ENCODE peak calls at places on chromosomes 4 and X, in nine cellular contexts. One of them, this sample, is unnamed.

GRCh38 chr4:168183717-168184571 is 91.6 kb downstream of the ANXA10 start:
- DNase-seq in effector CD4-positive, alpha-beta T cell: no peak
- DNase-seq in endothelial cell of umbilical vein: peak
- DNase-seq in immature natural killer cell: no peak
- DNase-seq in ACHN: peak
- DNase-seq in NCI-H1694: no peak
- DNase-seq in T1000: no peak
- DNase-seq in SK-MEL-5: peak
- DNase-seq in esophagus squamous epithelium: no peak
- DNase-seq in this sample: peak

GRCh38 chr4:39495446-39496208 is 31.6 kb downstream of the UGDH start:
- DNase-seq in effector CD4-positive, alpha-beta T cell: no peak
- DNase-seq in endothelial cell of umbilical vein: no peak
- DNase-seq in immature natural killer cell: no peak
- DNase-seq in ACHN: no peak
- DNase-seq in NCI-H1694: no peak
- DNase-seq in T1000: no peak
- DNase-seq in SK-MEL-5: no peak
- DNase-seq in esophagus squamous epithelium: no peak
- DNase-seq in this sample: no peak

GRCh38 chr4:141121768-141122415 is 11.4 kb downstream of the RNF150 start:
- DNase-seq in effector CD4-positive, alpha-beta T cell: no peak
- DNase-seq in endothelial cell of umbilical vein: no peak
- DNase-seq in immature natural killer cell: no peak
- DNase-seq in ACHN: no peak
- DNase-seq in NCI-H1694: no peak
- DNase-seq in T1000: no peak
- DNase-seq in SK-MEL-5: no peak
- DNase-seq in esophagus squamous epithelium: no peak
- DNase-seq in this sample: no peak

GRCh38 chr4:4869380-4869723 is 9.9 kb downstream of the MSX1 start:
- DNase-seq in effector CD4-positive, alpha-beta T cell: no peak
- DNase-seq in endothelial cell of umbilical vein: no peak
- DNase-seq in immature natural killer cell: no peak
- DNase-seq in ACHN: no peak
- DNase-seq in NCI-H1694: no peak
- DNase-seq in T1000: no peak
- DNase-seq in SK-MEL-5: no peak
- DNase-seq in esophagus squamous epithelium: no peak
- DNase-seq in this sample: no peak

GRCh38 chr4:128516568-128516967 is 229.0 kb upstream of the PGRMC2 start:
- DNase-seq in effector CD4-positive, alpha-beta T cell: no peak
- DNase-seq in endothelial cell of umbilical vein: peak
- DNase-seq in immature natural killer cell: no peak
- DNase-seq in ACHN: no peak
- DNase-seq in NCI-H1694: no peak
- DNase-seq in T1000: no peak
- DNase-seq in SK-MEL-5: no peak
- DNase-seq in esophagus squamous epithelium: no peak
- DNase-seq in this sample: no peak

GRCh38 chr4:107243141-107243779 is 207.1 kb upstream of the DKK2 start:
- DNase-seq in effector CD4-positive, alpha-beta T cell: no peak
- DNase-seq in endothelial cell of umbilical vein: no peak
- DNase-seq in immature natural killer cell: no peak
- DNase-seq in ACHN: no peak
- DNase-seq in NCI-H1694: no peak
- DNase-seq in T1000: peak
- DNase-seq in SK-MEL-5: no peak
- DNase-seq in esophagus squamous epithelium: no peak
- DNase-seq in this sample: no peak

GRCh38 chr4:153639556-153640475 is 44.3 kb upstream of the TLR2 start:
- DNase-seq in effector CD4-positive, alpha-beta T cell: no peak
- DNase-seq in endothelial cell of umbilical vein: no peak
- DNase-seq in immature natural killer cell: no peak
- DNase-seq in ACHN: no peak
- DNase-seq in NCI-H1694: no peak
- DNase-seq in T1000: no peak
- DNase-seq in SK-MEL-5: no peak
- DNase-seq in esophagus squamous epithelium: no peak
- DNase-seq in this sample: no peak

GRCh38 chrX:2642791-2643190 is 48.3 kb upstream of the CD99 start:
- DNase-seq in effector CD4-positive, alpha-beta T cell: no peak
- DNase-seq in endothelial cell of umbilical vein: no peak
- DNase-seq in immature natural killer cell: no peak
- DNase-seq in ACHN: no peak
- DNase-seq in NCI-H1694: no peak
- DNase-seq in T1000: no peak
- DNase-seq in SK-MEL-5: no peak
- DNase-seq in esophagus squamous epithelium: no peak
- DNase-seq in this sample: no peak

GRCh38 chrX:2629316-2630168 is 61.6 kb upstream of the CD99 start:
- DNase-seq in effector CD4-positive, alpha-beta T cell: peak
- DNase-seq in endothelial cell of umbilical vein: no peak
- DNase-seq in immature natural killer cell: no peak
- DNase-seq in ACHN: no peak
- DNase-seq in NCI-H1694: no peak
- DNase-seq in T1000: no peak
- DNase-seq in SK-MEL-5: no peak
- DNase-seq in esophagus squamous epithelium: no peak
- DNase-seq in this sample: no peak

GRCh38 chr4:184293552-184293951 is 75.9 kb upstream of the ENPP6 start:
- DNase-seq in effector CD4-positive, alpha-beta T cell: no peak
- DNase-seq in endothelial cell of umbilical vein: peak
- DNase-seq in immature natural killer cell: no peak
- DNase-seq in ACHN: no peak
- DNase-seq in NCI-H1694: no peak
- DNase-seq in T1000: no peak
- DNase-seq in SK-MEL-5: no peak
- DNase-seq in esophagus squamous epithelium: no peak
- DNase-seq in this sample: peak

GRCh38 chr4:107147864-107148263 is 111.8 kb upstream of the DKK2 start:
- DNase-seq in effector CD4-positive, alpha-beta T cell: no peak
- DNase-seq in endothelial cell of umbilical vein: no peak
- DNase-seq in immature natural killer cell: no peak
- DNase-seq in ACHN: no peak
- DNase-seq in NCI-H1694: no peak
- DNase-seq in T1000: no peak
- DNase-seq in SK-MEL-5: peak
- DNase-seq in esophagus squamous epithelium: no peak
- DNase-seq in this sample: no peak

GRCh38 chrX:73214366-73215094 is at the start of gene NAP1L2:
- DNase-seq in effector CD4-positive, alpha-beta T cell: peak
- DNase-seq in endothelial cell of umbilical vein: peak
- DNase-seq in immature natural killer cell: peak
- DNase-seq in ACHN: no peak
- DNase-seq in NCI-H1694: no peak
- DNase-seq in T1000: peak
- DNase-seq in SK-MEL-5: peak
- DNase-seq in esophagus squamous epithelium: no peak
- DNase-seq in this sample: peak

GRCh38 chr4:101282076-101282844 is 65.1 kb downstream of the PPP3CA start:
- DNase-seq in effector CD4-positive, alpha-beta T cell: no peak
- DNase-seq in endothelial cell of umbilical vein: no peak
- DNase-seq in immature natural killer cell: peak
- DNase-seq in ACHN: no peak
- DNase-seq in NCI-H1694: no peak
- DNase-seq in T1000: no peak
- DNase-seq in SK-MEL-5: no peak
- DNase-seq in esophagus squamous epithelium: no peak
- DNase-seq in this sample: no peak

GRCh38 chrX:48937065-48937907 is 18.5 kb upstream of the PIM2 start:
- DNase-seq in effector CD4-positive, alpha-beta T cell: peak
- DNase-seq in endothelial cell of umbilical vein: no peak
- DNase-seq in immature natural killer cell: peak
- DNase-seq in ACHN: no peak
- DNase-seq in NCI-H1694: no peak
- DNase-seq in T1000: no peak
- DNase-seq in SK-MEL-5: peak
- DNase-seq in esophagus squamous epithelium: peak
- DNase-seq in this sample: no peak

GRCh38 chr4:55503164-55503563 is 43.5 kb downstream of the CLOCK start:
- DNase-seq in effector CD4-positive, alpha-beta T cell: no peak
- DNase-seq in endothelial cell of umbilical vein: peak
- DNase-seq in immature natural killer cell: no peak
- DNase-seq in ACHN: peak
- DNase-seq in NCI-H1694: no peak
- DNase-seq in T1000: no peak
- DNase-seq in SK-MEL-5: no peak
- DNase-seq in esophagus squamous epithelium: no peak
- DNase-seq in this sample: peak

GRCh38 chrX:74248889-74249288 is 55.1 kb upstream of the ZCCHC13 start:
- DNase-seq in effector CD4-positive, alpha-beta T cell: no peak
- DNase-seq in endothelial cell of umbilical vein: peak
- DNase-seq in immature natural killer cell: no peak
- DNase-seq in ACHN: no peak
- DNase-seq in NCI-H1694: no peak
- DNase-seq in T1000: no peak
- DNase-seq in SK-MEL-5: no peak
- DNase-seq in esophagus squamous epithelium: no peak
- DNase-seq in this sample: peak

GRCh38 chr4:101136373-101137370 is 210.7 kb downstream of the PPP3CA start:
- DNase-seq in effector CD4-positive, alpha-beta T cell: no peak
- DNase-seq in endothelial cell of umbilical vein: no peak
- DNase-seq in immature natural killer cell: no peak
- DNase-seq in ACHN: peak
- DNase-seq in NCI-H1694: no peak
- DNase-seq in T1000: no peak
- DNase-seq in SK-MEL-5: no peak
- DNase-seq in esophagus squamous epithelium: no peak
- DNase-seq in this sample: no peak

GRCh38 chrX:136619889-136620505 is 28.0 kb upstream of the CD40LG start:
- DNase-seq in effector CD4-positive, alpha-beta T cell: no peak
- DNase-seq in endothelial cell of umbilical vein: no peak
- DNase-seq in immature natural killer cell: no peak
- DNase-seq in ACHN: no peak
- DNase-seq in NCI-H1694: no peak
- DNase-seq in T1000: no peak
- DNase-seq in SK-MEL-5: no peak
- DNase-seq in esophagus squamous epithelium: no peak
- DNase-seq in this sample: no peak

GRCh38 chr4:159497961-159498360 is 395.1 kb downstream of the RAPGEF2 start:
- DNase-seq in effector CD4-positive, alpha-beta T cell: no peak
- DNase-seq in endothelial cell of umbilical vein: no peak
- DNase-seq in immature natural killer cell: no peak
- DNase-seq in ACHN: no peak
- DNase-seq in NCI-H1694: peak
- DNase-seq in T1000: no peak
- DNase-seq in SK-MEL-5: no peak
- DNase-seq in esophagus squamous epithelium: no peak
- DNase-seq in this sample: no peak

GRCh38 chr4:145805490-145805889 is 125.5 kb downstream of the C4orf51 start:
- DNase-seq in effector CD4-positive, alpha-beta T cell: no peak
- DNase-seq in endothelial cell of umbilical vein: no peak
- DNase-seq in immature natural killer cell: peak
- DNase-seq in ACHN: no peak
- DNase-seq in NCI-H1694: no peak
- DNase-seq in T1000: no peak
- DNase-seq in SK-MEL-5: no peak
- DNase-seq in esophagus squamous epithelium: no peak
- DNase-seq in this sample: peak

GRCh38 chr4:182560358-182560757 is 317.2 kb downstream of the TENM3 start:
- DNase-seq in effector CD4-positive, alpha-beta T cell: no peak
- DNase-seq in endothelial cell of umbilical vein: peak
- DNase-seq in immature natural killer cell: no peak
- DNase-seq in ACHN: peak
- DNase-seq in NCI-H1694: peak
- DNase-seq in T1000: no peak
- DNase-seq in SK-MEL-5: peak
- DNase-seq in esophagus squamous epithelium: no peak
- DNase-seq in this sample: peak

GRCh38 chrX:39450578-39450977 is 647.2 kb downstream of the BCOR start:
- DNase-seq in effector CD4-positive, alpha-beta T cell: no peak
- DNase-seq in endothelial cell of umbilical vein: no peak
- DNase-seq in immature natural killer cell: no peak
- DNase-seq in ACHN: no peak
- DNase-seq in NCI-H1694: no peak
- DNase-seq in T1000: no peak
- DNase-seq in SK-MEL-5: no peak
- DNase-seq in esophagus squamous epithelium: no peak
- DNase-seq in this sample: no peak

GRCh38 chr4:41668024-41668423 is 80.5 kb downstream of the PHOX2B start:
- DNase-seq in effector CD4-positive, alpha-beta T cell: no peak
- DNase-seq in endothelial cell of umbilical vein: no peak
- DNase-seq in immature natural killer cell: no peak
- DNase-seq in ACHN: no peak
- DNase-seq in NCI-H1694: no peak
- DNase-seq in T1000: no peak
- DNase-seq in SK-MEL-5: no peak
- DNase-seq in esophagus squamous epithelium: no peak
- DNase-seq in this sample: no peak

GRCh38 chr4:152052431-152053057 is 291.7 kb upstream of the GATB start:
- DNase-seq in effector CD4-positive, alpha-beta T cell: no peak
- DNase-seq in endothelial cell of umbilical vein: no peak
- DNase-seq in immature natural killer cell: no peak
- DNase-seq in ACHN: no peak
- DNase-seq in NCI-H1694: no peak
- DNase-seq in T1000: no peak
- DNase-seq in SK-MEL-5: no peak
- DNase-seq in esophagus squamous epithelium: no peak
- DNase-seq in this sample: no peak

GRCh38 chr4:147418206-147418605 is 62.7 kb upstream of the EDNRA start:
- DNase-seq in effector CD4-positive, alpha-beta T cell: no peak
- DNase-seq in endothelial cell of umbilical vein: no peak
- DNase-seq in immature natural killer cell: no peak
- DNase-seq in ACHN: no peak
- DNase-seq in NCI-H1694: no peak
- DNase-seq in T1000: no peak
- DNase-seq in SK-MEL-5: no peak
- DNase-seq in esophagus squamous epithelium: no peak
- DNase-seq in this sample: no peak

GRCh38 chrX:14363719-14364118 is 165.6 kb upstream of the GLRA2 start:
- DNase-seq in effector CD4-positive, alpha-beta T cell: no peak
- DNase-seq in endothelial cell of umbilical vein: no peak
- DNase-seq in immature natural killer cell: no peak
- DNase-seq in ACHN: no peak
- DNase-seq in NCI-H1694: no peak
- DNase-seq in T1000: no peak
- DNase-seq in SK-MEL-5: no peak
- DNase-seq in esophagus squamous epithelium: no peak
- DNase-seq in this sample: no peak

GRCh38 chr4:184688447-184688846 is 38.9 kb downstream of the PRIMPOL start:
- DNase-seq in effector CD4-positive, alpha-beta T cell: no peak
- DNase-seq in endothelial cell of umbilical vein: peak
- DNase-seq in immature natural killer cell: no peak
- DNase-seq in ACHN: peak
- DNase-seq in NCI-H1694: no peak
- DNase-seq in T1000: peak
- DNase-seq in SK-MEL-5: no peak
- DNase-seq in esophagus squamous epithelium: no peak
- DNase-seq in this sample: peak

This sample was measured in dermis blood vessel endothelial cell.